ENCODE peak calls at places on chromosomes 6 and 20, in ten cellular contexts. K, T, F, B, U, S, C, W, D and A are unnamed samples. For H3K27me3, the result is how much of the 10 kb centered on the place peaks cover.

GRCh38 chr6:62740596-62740995 is 454.6 kb upstream of the KHDRBS2 start:
- DNase-seq in C (no peak), W (no peak), B (no peak), U (no peak), F (no peak), T (no peak), S (no peak), K (no peak), D (no peak), A (no peak)

GRCh38 chr6:68635706-68636513 is 828 bp downstream of the ADGRB3 start:
- DNase-seq in F (peak), S (no peak), B (no peak), C (peak), T (peak), D (no peak), W (no peak), K (no peak), U (peak), A (no peak)

GRCh38 chr6:52887912-52888535 is 21.5 kb downstream of the GSTA3 start:
- DNase-seq in U (peak), T (no peak), C (no peak), D (no peak), B (no peak), K (no peak), F (no peak), S (no peak), W (no peak), A (no peak)

GRCh38 chr20:24691901-24692351 is 222.5 kb downstream of the SYNDIG1 start:
- DNase-seq in S (no peak), B (no peak), T (no peak), D (peak), F (peak), U (no peak), W (no peak), C (no peak), K (no peak), A (no peak)

GRCh38 chr6:150719099-150719767 is 119.5 kb downstream of the PLEKHG1 start:
- DNase-seq in U (peak), S (no peak), W (no peak), F (no peak), K (no peak), D (no peak), T (no peak), B (no peak), C (no peak), A (no peak)

GRCh38 chr6:169070506-169071176 is 183.0 kb downstream of the THBS2 start:
- DNase-seq in U (peak), S (peak), C (peak), T (no peak), K (peak), B (peak), W (peak), D (peak), F (no peak), A (peak)

GRCh38 chr6:139823099-139823807 is 448.8 kb upstream of the CITED2 start:
- DNase-seq in D (no peak), S (no peak), F (no peak), W (no peak), K (no peak), U (no peak), B (no peak), C (no peak), T (no peak), A (no peak)

GRCh38 chr6:169591616-169592015 is 110.2 kb downstream of the WDR27 start:
- DNase-seq in T (no peak), C (no peak), F (no peak), U (no peak), S (no peak), B (no peak), K (no peak), D (no peak), W (no peak), A (no peak)

GRCh38 chr20:34998331-34998950 is 42.8 kb downstream of the MYH7B start:
- DNase-seq in U (no peak), S (no peak), B (peak), F (peak), C (no peak), T (no peak), K (no peak), W (no peak), D (no peak), A (no peak)

GRCh38 chr6:42426191-42426590 is 25.5 kb downstream of the TRERF1 start:
- DNase-seq in W (no peak), S (no peak), U (no peak), D (no peak), T (no peak), C (no peak), K (no peak), F (no peak), B (no peak), A (no peak)

GRCh38 chr20:63572788-63573738 is 976 bp downstream of the HELZ2 start:
- DNase-seq in D (no peak), K (no peak), B (no peak), F (peak), S (no peak), W (no peak), C (no peak), T (no peak), U (peak), A (no peak)

GRCh38 chr20:63573739-63574131 is 304 bp downstream of the HELZ2 start:
- DNase-seq in S (no peak), W (no peak), C (no peak), B (no peak), T (no peak), K (no peak), U (peak), D (no peak), F (no peak), A (no peak)

GRCh38 chr20:63576311-63576710 is 2.3 kb upstream of the HELZ2 start:
- DNase-seq in U (peak), F (no peak), T (no peak), C (no peak), K (no peak), D (no peak), S (no peak), W (no peak), B (no peak), A (no peak)

GRCh38 chr20:63574156-63574828 is at the start of gene HELZ2:
- DNase-seq in D (peak), U (peak), S (peak), B (peak), C (peak), K (peak), F (peak), W (peak), T (peak), A (no peak)

DNA sequence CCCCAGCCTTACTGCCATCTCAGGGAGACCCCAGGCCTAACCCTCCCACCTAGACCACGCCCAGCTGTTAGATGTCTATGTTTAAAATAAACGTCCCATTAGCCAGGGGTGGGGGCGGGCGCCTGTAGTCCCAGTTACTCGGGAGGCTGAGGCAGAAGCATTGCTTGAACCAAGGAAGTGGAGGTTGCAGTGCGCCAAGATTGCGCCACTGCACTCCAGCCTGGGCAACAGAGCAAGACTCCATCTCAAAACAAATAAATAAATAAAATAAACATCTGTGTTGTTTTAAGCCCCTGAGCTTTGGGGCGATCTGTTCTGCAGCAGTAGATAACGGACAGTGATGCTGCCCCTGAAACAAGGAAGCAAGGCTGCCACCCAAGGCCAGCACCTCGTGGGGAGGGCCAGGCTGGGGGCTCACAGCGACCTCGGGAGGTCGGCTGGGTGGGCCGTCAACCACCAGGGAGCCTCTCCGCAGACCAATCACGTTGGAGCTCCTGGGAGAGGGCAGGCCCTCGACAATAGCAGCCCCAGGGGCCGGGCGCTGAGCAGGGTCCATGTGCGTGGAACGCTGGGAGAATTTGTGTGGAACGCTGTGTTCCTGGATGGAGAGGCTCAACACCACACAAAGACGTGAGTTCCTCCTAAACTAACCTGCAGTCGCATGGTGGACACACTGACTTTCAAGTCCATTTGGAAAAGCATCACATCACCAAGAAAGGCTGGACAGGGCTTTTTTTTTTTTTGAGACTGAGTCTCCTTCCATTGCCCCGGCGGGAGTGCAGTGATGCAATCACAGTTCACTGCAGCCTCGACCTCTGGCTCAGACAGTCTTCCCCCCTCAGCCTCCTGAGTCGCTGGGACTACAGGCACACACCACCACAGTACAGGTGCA is 1.0 kb upstream of the HELZ2 start:
- DNase-seq in S (no peak), W (no peak), K (peak), F (no peak), C (no peak), B (no peak), T (no peak), D (no peak), U (peak), A (no peak)
- H3K4me3 ChIP-seq in S (no peak), W (no peak), K (no peak), F (no peak), C (no peak), B (no peak), T (no peak), D (no peak), U (no peak), A (no peak)

GRCh38 chr20:46253391-46253790 is 54.9 kb downstream of the CDH22 start:
- DNase-seq in D (no peak), B (no peak), W (no peak), K (no peak), U (peak), F (peak), S (no peak), T (no peak), C (no peak), A (no peak)

GRCh38 chr20:46249671-46250070 is 58.6 kb downstream of the CDH22 start:
- DNase-seq in S (no peak), U (no peak), K (no peak), T (no peak), B (no peak), D (no peak), C (no peak), F (no peak), W (no peak), A (no peak)

GRCh38 chr20:46252352-46253091 is 55.8 kb downstream of the CDH22 start:
- DNase-seq in U (no peak), F (no peak), W (no peak), D (no peak), S (no peak), T (no peak), B (no peak), K (no peak), C (no peak), A (no peak)

GRCh38 chr20:46250772-46251171 is 57.5 kb downstream of the CDH22 start:
- DNase-seq in S (no peak), B (no peak), C (no peak), W (no peak), D (no peak), U (no peak), F (no peak), K (no peak), T (no peak), A (no peak)

DNA sequence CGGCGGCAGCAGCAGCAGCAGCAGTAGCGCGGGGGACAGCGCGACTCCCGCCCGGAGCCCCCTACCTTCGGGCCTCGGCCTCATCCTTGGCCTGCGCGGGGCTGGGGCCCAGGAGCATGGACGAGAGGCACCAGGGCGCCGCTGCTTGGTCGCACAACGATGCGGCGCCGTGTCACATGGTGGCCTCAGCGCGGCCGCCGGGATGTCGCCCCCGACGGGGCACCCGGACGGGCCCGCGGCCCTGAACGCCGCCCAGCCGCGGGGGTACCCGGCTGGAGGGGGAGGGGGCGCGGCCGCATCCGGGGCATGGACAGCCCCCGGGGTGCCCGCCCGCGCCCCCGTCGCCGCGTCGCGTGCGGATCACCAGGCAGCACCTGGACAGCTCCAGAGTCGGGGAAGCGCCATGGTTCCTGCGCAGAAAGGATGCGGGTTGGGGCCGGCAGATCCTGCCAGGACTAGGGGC is 57.1 kb downstream of the CDH22 start:
- DNase-seq in W (no peak), K (no peak), S (no peak), D (no peak), U (peak), T (peak), F (peak), B (no peak), C (no peak), A (no peak)
- H3K27me3 ChIP-seq in W (under half), K (under half), S (half or more), D (half or more), U (half or more), T (under half), F (half or more), B (under half), C (under half), A (under half)

DNA sequence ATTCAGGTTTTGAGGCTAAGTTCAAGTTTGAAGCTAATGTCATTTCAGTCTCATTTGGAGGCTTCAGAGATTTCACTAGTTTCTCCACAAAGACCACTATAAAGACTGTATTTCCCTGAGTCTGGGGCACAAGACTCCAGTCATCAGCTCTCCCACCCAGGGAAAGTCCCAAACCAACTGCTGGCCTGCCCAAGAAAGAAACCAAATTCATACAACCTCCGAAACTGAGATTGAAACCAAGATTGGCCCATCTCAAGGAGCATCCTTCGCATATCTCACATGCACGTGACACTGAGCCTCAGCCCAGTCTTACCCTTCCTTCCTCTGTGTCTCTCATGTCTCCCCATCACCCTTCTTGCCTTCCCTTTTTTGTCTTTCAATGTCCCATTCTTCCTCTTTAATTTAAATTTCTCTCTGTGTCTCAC is 3.5 kb upstream of the LTA start:
- DNase-seq in W (no peak), K (no peak), F (no peak), B (peak), D (no peak), S (no peak), T (no peak), U (no peak), C (no peak), A (no peak)
- H3K4me3 ChIP-seq in W (no peak), K (no peak), F (no peak), B (no peak), D (no peak), S (no peak), T (no peak), U (no peak), C (no peak), A (no peak)

GRCh38 chr20:46057856-46058655 is 29.0 kb downstream of the SLC12A5 start:
- DNase-seq in C (peak), T (peak), S (peak), W (no peak), F (peak), B (no peak), K (peak), D (no peak), U (peak), A (no peak)
- H3K27me3 ChIP-seq in C (under half), T (under half), S (under half), W (under half), F (half or more), B (under half), K (under half), D (under half), U (under half), A (under half)

GRCh38 chr6:17102258-17102870 is 514 bp downstream of the STMND1 start:
- DNase-seq in B (no peak), K (no peak), F (no peak), C (no peak), T (no peak), W (no peak), S (no peak), U (no peak), D (no peak), A (no peak)

GRCh38 chr6:17103715-17104114 is 1.9 kb downstream of the STMND1 start:
- DNase-seq in K (no peak), B (no peak), T (no peak), D (no peak), C (no peak), U (peak), W (no peak), S (no peak), F (no peak), A (no peak)

GRCh38 chr6:17098538-17098937 is 3.3 kb upstream of the STMND1 start:
- DNase-seq in F (peak), T (no peak), S (no peak), B (no peak), W (no peak), C (peak), U (peak), K (no peak), D (no peak), A (no peak)

GRCh38 chr6:17099401-17100059 is 2.3 kb upstream of the STMND1 start:
- DNase-seq in B (no peak), S (no peak), T (no peak), F (no peak), U (no peak), D (no peak), W (no peak), K (no peak), C (no peak), A (no peak)

DNA sequence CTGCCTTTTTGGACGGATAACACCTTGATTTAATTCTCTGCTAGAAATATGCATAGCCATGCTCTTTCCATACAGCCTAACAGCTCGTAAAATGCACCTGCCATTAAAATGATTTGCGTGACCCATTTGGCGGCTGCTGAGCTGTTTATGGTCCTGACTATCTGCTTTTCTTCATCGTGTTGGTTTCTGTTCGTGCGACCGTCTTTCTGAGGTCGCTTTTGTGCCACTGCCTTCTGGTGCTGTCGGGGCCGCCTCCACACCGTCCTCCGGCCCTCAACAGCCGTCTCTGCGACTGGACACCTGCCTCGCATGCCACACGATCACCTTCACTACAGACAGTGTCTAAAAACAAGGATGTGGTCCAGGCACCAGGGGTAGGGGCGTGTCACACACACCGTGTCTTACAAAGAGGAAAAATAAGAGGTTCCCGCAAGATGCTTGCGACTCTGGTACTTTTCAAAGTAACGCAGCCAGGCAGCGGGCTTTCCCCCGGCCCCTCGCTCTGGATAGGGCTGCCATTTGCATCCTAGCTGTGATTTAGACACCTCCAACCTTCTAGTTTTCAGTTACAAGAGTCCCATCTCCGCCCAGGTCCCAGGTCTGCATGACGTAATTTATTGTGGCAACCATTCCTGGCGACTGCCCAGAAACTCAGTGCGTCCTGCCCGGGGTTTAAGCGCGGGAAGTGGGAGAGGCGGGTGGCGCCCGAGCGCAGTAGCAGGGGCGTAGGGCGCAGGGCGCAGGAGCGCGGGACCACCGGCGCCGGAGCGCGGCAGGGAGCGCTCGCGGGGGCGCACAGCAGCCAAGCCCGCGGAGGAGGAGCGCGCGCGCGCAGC is at the start of gene STMND1:
- DNase-seq in D (peak), B (peak), F (peak), C (no peak), T (peak), S (no peak), W (no peak), K (peak), U (peak), A (no peak)
- H3K4me3 ChIP-seq in D (peak), B (peak), F (peak), C (peak), T (peak), S (peak), W (peak), K (peak), U (peak), A (peak)

DNA sequence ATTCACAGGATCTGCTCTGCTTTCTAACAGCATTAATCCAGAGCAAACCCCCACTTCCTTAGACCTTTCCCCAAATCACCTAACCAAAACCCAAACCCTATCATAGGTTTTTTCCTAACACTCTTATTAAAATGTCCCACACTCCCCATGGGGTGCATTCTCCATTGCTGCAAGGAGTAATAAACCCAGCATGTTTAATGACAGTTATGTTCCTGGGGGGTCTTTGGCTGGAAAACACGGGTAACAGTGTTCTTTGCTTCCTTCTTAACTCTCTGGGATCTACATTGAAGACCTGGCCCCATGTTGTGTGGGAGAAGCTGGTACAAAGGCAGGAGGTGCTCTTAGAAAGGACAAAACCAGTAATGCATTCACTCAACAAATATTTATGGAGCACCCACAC is 16.1 kb downstream of the TRIM31 start:
- DNase-seq in T (no peak), B (no peak), K (no peak), S (no peak), U (no peak), F (no peak), C (no peak), D (no peak), W (no peak), A (no peak)
- H3K27me3 ChIP-seq in T (under half), B (under half), K (under half), S (under half), U (under half), F (half or more), C (under half), D (under half), W (under half), A (under half)

GRCh38 chr6:119442776-119443184 is 93.2 kb upstream of the MAN1A1 start:
- DNase-seq in D (peak), T (no peak), U (no peak), C (no peak), F (no peak), K (no peak), W (no peak), S (peak), B (no peak), A (no peak)

GRCh38 chr6:119444642-119445557 is 95.3 kb upstream of the MAN1A1 start:
- DNase-seq in B (no peak), F (no peak), S (no peak), W (no peak), U (peak), C (no peak), K (no peak), T (no peak), D (no peak), A (no peak)

GRCh38 chr6:119446623-119447008 is 97.1 kb upstream of the MAN1A1 start:
- DNase-seq in C (peak), D (no peak), K (no peak), F (no peak), U (peak), B (no peak), T (no peak), W (no peak), S (peak), A (no peak)

GRCh38 chr6:119443993-119444641 is 94.6 kb upstream of the MAN1A1 start:
- DNase-seq in T (no peak), B (no peak), S (no peak), C (peak), F (no peak), U (peak), W (no peak), K (no peak), D (no peak), A (no peak)

GRCh38 chr6:119445666-119446622 is 96.4 kb upstream of the MAN1A1 start:
- DNase-seq in D (no peak), S (no peak), K (no peak), F (peak), T (no peak), W (no peak), B (peak), U (peak), C (peak), A (no peak)
- H3K4me3 ChIP-seq in D (no peak), S (no peak), K (no peak), F (no peak), T (no peak), W (no peak), B (no peak), U (peak), C (no peak), A (no peak)